ENCODE peak calls at places on chromosomes 6 and 20, in eight cellular contexts. K, D, B, Y, V, A, G and O are unnamed samples.

GRCh38 chr6:84771732-84772131 is 7.3 kb upstream of the TBX18 start:
- DNase-seq in K (no peak), D (no peak), B (no peak), Y (peak), V (no peak), A (peak), G (no peak), O (no peak)

GRCh38 chr20:48825551-48825885 is 2.3 kb downstream of the PREX1 start:
- DNase-seq in K (no peak), D (no peak), B (no peak), Y (no peak), V (no peak), A (no peak), G (no peak), O (no peak)

GRCh38 chr20:53943522-53944291 is 126.7 kb downstream of the BCAS1 start:
- DNase-seq in K (peak), D (peak), B (no peak), Y (peak), V (no peak), A (peak), G (no peak), O (no peak)

GRCh38 chr6:112310439-112311154 is 36.5 kb upstream of the RFPL4B start:
- DNase-seq in K (no peak), D (no peak), B (no peak), Y (no peak), V (no peak), A (no peak), G (no peak), O (no peak)

GRCh38 chr20:32971703-32972161 is 32.5 kb downstream of the SUN5 start:
- DNase-seq in K (peak), D (peak), B (peak), Y (no peak), V (no peak), A (no peak), G (no peak), O (no peak)

GRCh38 chr6:143372199-143372882 is 78.2 kb downstream of the ADAT2 start:
- DNase-seq in K (no peak), D (no peak), B (no peak), Y (no peak), V (no peak), A (no peak), G (no peak), O (no peak)

GRCh38 chr6:110039996-110040383 is 61.9 kb downstream of the GPR6 start:
- DNase-seq in K (peak), D (peak), B (no peak), Y (peak), V (no peak), A (peak), G (no peak), O (peak)

GRCh38 chr20:58102252-58102651 is 126.2 kb downstream of the ANKRD60 start:
- DNase-seq in K (no peak), D (no peak), B (no peak), Y (no peak), V (no peak), A (peak), G (no peak), O (no peak)

GRCh38 chr20:39473533-39473932 is 511.4 kb downstream of the DHX35 start:
- DNase-seq in K (no peak), D (no peak), B (no peak), Y (no peak), V (no peak), A (no peak), G (no peak), O (no peak)

GRCh38 chr20:34004790-34005457 is 11.2 kb downstream of the RALY start:
- DNase-seq in K (no peak), D (no peak), B (no peak), Y (no peak), V (no peak), A (no peak), G (no peak), O (no peak)

GRCh38 chr6:168154263-168154917 is 75.4 kb upstream of the FRMD1 start:
- DNase-seq in K (no peak), D (no peak), B (no peak), Y (no peak), V (no peak), A (no peak), G (no peak), O (no peak)

GRCh38 chr20:57210054-57210910 is 56.2 kb downstream of the BMP7 start:
- DNase-seq in K (no peak), D (no peak), B (no peak), Y (no peak), V (no peak), A (no peak), G (no peak), O (no peak)

GRCh38 chr6:73262701-73263569 is at the start of gene KHDC1:
- DNase-seq in K (peak), D (peak), B (no peak), Y (peak), V (no peak), A (peak), G (peak), O (peak)

GRCh38 chr20:9677224-9677623 is 161.7 kb downstream of the PAK5 start:
- DNase-seq in K (no peak), D (no peak), B (no peak), Y (no peak), V (no peak), A (no peak), G (no peak), O (no peak)

GRCh38 chr6:1701668-1702353 is 92.1 kb downstream of the FOXC1 start:
- DNase-seq in K (peak), D (no peak), B (no peak), Y (peak), V (peak), A (peak), G (no peak), O (no peak)

GRCh38 chr6:113364781-113365545 is 492.2 kb upstream of the MARCKS start:
- DNase-seq in K (no peak), D (no peak), B (no peak), Y (no peak), V (no peak), A (no peak), G (no peak), O (no peak)

GRCh38 chr6:56334937-56335336 is 87.6 kb upstream of the COL21A1 start:
- DNase-seq in K (no peak), D (no peak), B (no peak), Y (peak), V (no peak), A (peak), G (no peak), O (no peak)

GRCh38 chr6:30447237-30447636 is 42.1 kb upstream of the HLA-E start:
- DNase-seq in K (peak), D (no peak), B (no peak), Y (no peak), V (no peak), A (no peak), G (peak), O (no peak)

GRCh38 chr6:108689279-108690161 is 128.8 kb downstream of the FOXO3 start:
- DNase-seq in K (no peak), D (no peak), B (no peak), Y (peak), V (peak), A (peak), G (no peak), O (no peak)

GRCh38 chr6:7417684-7418083 is 28.1 kb downstream of the RIOK1 start:
- DNase-seq in K (no peak), D (no peak), B (no peak), Y (no peak), V (no peak), A (no peak), G (no peak), O (no peak)

GRCh38 chr6:6697620-6698019 is 109.1 kb downstream of the LY86 start:
- DNase-seq in K (no peak), D (no peak), B (no peak), Y (no peak), V (no peak), A (no peak), G (no peak), O (no peak)

GRCh38 chr20:10111144-10111771 is 76.5 kb downstream of the ANKEF1 start:
- DNase-seq in K (no peak), D (no peak), B (no peak), Y (no peak), V (no peak), A (no peak), G (no peak), O (no peak)

GRCh38 chr6:124963416-124964083 is 1.3 kb downstream of the RNF217 start:
- DNase-seq in K (peak), D (no peak), B (no peak), Y (peak), V (no peak), A (peak), G (no peak), O (no peak)

GRCh38 chr6:69768664-69769063 is 28.1 kb downstream of the LMBRD1 start:
- DNase-seq in K (no peak), D (no peak), B (no peak), Y (peak), V (no peak), A (peak), G (no peak), O (no peak)
- TF ChIP-seq CTCF in K (peak), D (no peak), B (peak), Y (peak), V (no peak), A (peak), G (no peak), O (no peak)

GRCh38 chr6:34508425-34508824 is 42.5 kb downstream of the PACSIN1 start:
- DNase-seq in K (no peak), D (no peak), B (no peak), Y (no peak), V (no peak), A (no peak), G (no peak), O (no peak)
- TF ChIP-seq CTCF in K (peak), D (no peak), B (no peak), Y (peak), V (peak), A (peak), G (peak), O (no peak)

GRCh38 chr6:133817460-133818047 is 71.4 kb upstream of the TCF21 start:
- DNase-seq in K (no peak), D (peak), B (no peak), Y (no peak), V (no peak), A (no peak), G (peak), O (peak)
- TF ChIP-seq CTCF in K (peak), D (peak), B (peak), Y (peak), V (peak), A (peak), G (peak), O (peak)

GRCh38 chr6:68443704-68444103 is 191.4 kb upstream of the ADGRB3 start:
- DNase-seq in K (no peak), D (no peak), B (no peak), Y (no peak), V (no peak), A (no peak), G (no peak), O (no peak)
- TF ChIP-seq CTCF in K (no peak), D (no peak), B (no peak), Y (peak), V (no peak), A (peak), G (peak), O (no peak)

GRCh38 chr6:136823128-136823660 is 802 bp downstream of the PEX7 start:
- DNase-seq in K (no peak), D (no peak), B (no peak), Y (no peak), V (no peak), A (no peak), G (no peak), O (no peak)
- TF ChIP-seq CTCF in K (no peak), D (no peak), B (no peak), Y (no peak), V (no peak), A (no peak), G (peak), O (no peak)